ENCODE peak calls at places on chromosomes 4 and X, in ten cellular contexts. One of them, this sample, is unnamed.

GRCh38 chr4:161581262-161581661 is 582.5 kb downstream of the FSTL5 start:
- DNase-seq in A549: peak; percentile 26
- DNase-seq in pancreas: no peak
- DNase-seq in mesenchymal stem cell: no peak
- DNase-seq in naive thymus-derived CD8-positive, alpha-beta T cell: no peak
- DNase-seq in activated CD8-positive, alpha-beta T cell treated with anti-CD3 and anti-CD28 coated beads, Interleukin-2, amount 10 ng/mL, durations not matched to agents 7 days and 5 days: no peak
- DNase-seq in astrocyte of the spinal cord: peak; percentile 20
- DNase-seq in astrocyte of the hippocampus: peak; percentile 9
- DNase-seq in GM23338: no peak
- DNase-seq in NCI-H2081: no peak
- DNase-seq in this sample: no peak

GRCh38 chrX:74371823-74372222 is 49.5 kb upstream of the SLC16A2 start:
- DNase-seq in A549: no peak
- DNase-seq in pancreas: no peak
- DNase-seq in mesenchymal stem cell: no peak
- DNase-seq in naive thymus-derived CD8-positive, alpha-beta T cell: no peak
- DNase-seq in activated CD8-positive, alpha-beta T cell treated with anti-CD3 and anti-CD28 coated beads, Interleukin-2, amount 10 ng/mL, durations not matched to agents 7 days and 5 days: no peak
- DNase-seq in astrocyte of the spinal cord: no peak
- DNase-seq in astrocyte of the hippocampus: peak; percentile 29
- DNase-seq in GM23338: no peak
- DNase-seq in NCI-H2081: no peak
- DNase-seq in this sample: no peak

GRCh38 chrX:110053453-110053852 is 50.5 kb downstream of the TMEM164 start:
- DNase-seq in A549: no peak
- DNase-seq in pancreas: no peak
- DNase-seq in mesenchymal stem cell: no peak
- DNase-seq in naive thymus-derived CD8-positive, alpha-beta T cell: no peak
- DNase-seq in activated CD8-positive, alpha-beta T cell treated with anti-CD3 and anti-CD28 coated beads, Interleukin-2, amount 10 ng/mL, durations not matched to agents 7 days and 5 days: no peak
- DNase-seq in astrocyte of the spinal cord: no peak
- DNase-seq in astrocyte of the hippocampus: no peak
- DNase-seq in GM23338: no peak
- DNase-seq in NCI-H2081: no peak
- DNase-seq in this sample: no peak

GRCh38 chr4:107519057-107519456 is 201.0 kb downstream of the PAPSS1 start:
- DNase-seq in A549: peak; percentile 8
- DNase-seq in pancreas: no peak
- DNase-seq in mesenchymal stem cell: peak; percentile 50
- DNase-seq in naive thymus-derived CD8-positive, alpha-beta T cell: no peak
- DNase-seq in activated CD8-positive, alpha-beta T cell treated with anti-CD3 and anti-CD28 coated beads, Interleukin-2, amount 10 ng/mL, durations not matched to agents 7 days and 5 days: no peak
- DNase-seq in astrocyte of the spinal cord: peak; percentile 50
- DNase-seq in astrocyte of the hippocampus: peak; percentile 45
- DNase-seq in GM23338: peak; percentile 64
- DNase-seq in NCI-H2081: peak; percentile 6
- DNase-seq in this sample: no peak

GRCh38 chr4:178632415-178632814 is 1190.2 kb upstream of the AGA start:
- DNase-seq in A549: no peak
- DNase-seq in pancreas: no peak
- DNase-seq in mesenchymal stem cell: peak; percentile 1
- DNase-seq in naive thymus-derived CD8-positive, alpha-beta T cell: no peak
- DNase-seq in activated CD8-positive, alpha-beta T cell treated with anti-CD3 and anti-CD28 coated beads, Interleukin-2, amount 10 ng/mL, durations not matched to agents 7 days and 5 days: no peak
- DNase-seq in astrocyte of the spinal cord: peak; percentile 3
- DNase-seq in astrocyte of the hippocampus: peak; percentile 57
- DNase-seq in GM23338: no peak
- DNase-seq in NCI-H2081: no peak
- DNase-seq in this sample: no peak

GRCh38 chr4:16092682-16093319 is 9.0 kb upstream of the PROM1 start:
- DNase-seq in A549: no peak
- DNase-seq in pancreas: no peak
- DNase-seq in mesenchymal stem cell: no peak
- DNase-seq in naive thymus-derived CD8-positive, alpha-beta T cell: no peak
- DNase-seq in activated CD8-positive, alpha-beta T cell treated with anti-CD3 and anti-CD28 coated beads, Interleukin-2, amount 10 ng/mL, durations not matched to agents 7 days and 5 days: no peak
- DNase-seq in astrocyte of the spinal cord: no peak
- DNase-seq in astrocyte of the hippocampus: no peak
- DNase-seq in GM23338: peak; percentile 64
- DNase-seq in NCI-H2081: no peak
- DNase-seq in this sample: no peak

GRCh38 chr4:16894406-16894805 is 4.0 kb downstream of the LDB2 start:
- DNase-seq in A549: no peak
- DNase-seq in pancreas: no peak
- DNase-seq in mesenchymal stem cell: peak; percentile 51
- DNase-seq in naive thymus-derived CD8-positive, alpha-beta T cell: no peak
- DNase-seq in activated CD8-positive, alpha-beta T cell treated with anti-CD3 and anti-CD28 coated beads, Interleukin-2, amount 10 ng/mL, durations not matched to agents 7 days and 5 days: no peak
- DNase-seq in astrocyte of the spinal cord: no peak
- DNase-seq in astrocyte of the hippocampus: peak; percentile 35
- DNase-seq in GM23338: peak; percentile 27
- DNase-seq in NCI-H2081: no peak
- DNase-seq in this sample: no peak

GRCh38 chr4:5941601-5942000 is 48.7 kb upstream of the CRMP1 start:
- DNase-seq in A549: no peak
- DNase-seq in pancreas: no peak
- DNase-seq in mesenchymal stem cell: no peak
- DNase-seq in naive thymus-derived CD8-positive, alpha-beta T cell: no peak
- DNase-seq in activated CD8-positive, alpha-beta T cell treated with anti-CD3 and anti-CD28 coated beads, Interleukin-2, amount 10 ng/mL, durations not matched to agents 7 days and 5 days: no peak
- DNase-seq in astrocyte of the spinal cord: no peak
- DNase-seq in astrocyte of the hippocampus: peak; percentile 40
- DNase-seq in GM23338: no peak
- DNase-seq in NCI-H2081: no peak
- DNase-seq in this sample: peak; percentile 51

GRCh38 chrX:118039591-118039990 is 77.0 kb downstream of the KLHL13 start:
- DNase-seq in A549: no peak
- DNase-seq in pancreas: no peak
- DNase-seq in mesenchymal stem cell: no peak
- DNase-seq in naive thymus-derived CD8-positive, alpha-beta T cell: no peak
- DNase-seq in activated CD8-positive, alpha-beta T cell treated with anti-CD3 and anti-CD28 coated beads, Interleukin-2, amount 10 ng/mL, durations not matched to agents 7 days and 5 days: no peak
- DNase-seq in astrocyte of the spinal cord: no peak
- DNase-seq in astrocyte of the hippocampus: no peak
- DNase-seq in GM23338: no peak
- DNase-seq in NCI-H2081: no peak
- DNase-seq in this sample: no peak

GRCh38 chr4:100462206-100462605 is 55.6 kb downstream of the EMCN start:
- DNase-seq in A549: peak; percentile 17
- DNase-seq in pancreas: no peak
- DNase-seq in mesenchymal stem cell: peak; percentile 69
- DNase-seq in naive thymus-derived CD8-positive, alpha-beta T cell: no peak
- DNase-seq in activated CD8-positive, alpha-beta T cell treated with anti-CD3 and anti-CD28 coated beads, Interleukin-2, amount 10 ng/mL, durations not matched to agents 7 days and 5 days: no peak
- DNase-seq in astrocyte of the spinal cord: peak; percentile 63
- DNase-seq in astrocyte of the hippocampus: peak; percentile 38
- DNase-seq in GM23338: no peak
- DNase-seq in NCI-H2081: no peak
- DNase-seq in this sample: no peak

GRCh38 chr4:152663203-152664066 is 16.4 kb downstream of the TMEM154 start:
- DNase-seq in A549: no peak
- DNase-seq in pancreas: no peak
- DNase-seq in mesenchymal stem cell: peak; percentile 65
- DNase-seq in naive thymus-derived CD8-positive, alpha-beta T cell: no peak
- DNase-seq in activated CD8-positive, alpha-beta T cell treated with anti-CD3 and anti-CD28 coated beads, Interleukin-2, amount 10 ng/mL, durations not matched to agents 7 days and 5 days: no peak
- DNase-seq in astrocyte of the spinal cord: peak; percentile 5
- DNase-seq in astrocyte of the hippocampus: no peak
- DNase-seq in GM23338: no peak
- DNase-seq in NCI-H2081: no peak
- DNase-seq in this sample: no peak

GRCh38 chr4:106909776-106910175 is 126.3 kb downstream of the DKK2 start:
- DNase-seq in A549: no peak
- DNase-seq in pancreas: no peak
- DNase-seq in mesenchymal stem cell: no peak
- DNase-seq in naive thymus-derived CD8-positive, alpha-beta T cell: no peak
- DNase-seq in activated CD8-positive, alpha-beta T cell treated with anti-CD3 and anti-CD28 coated beads, Interleukin-2, amount 10 ng/mL, durations not matched to agents 7 days and 5 days: no peak
- DNase-seq in astrocyte of the spinal cord: no peak
- DNase-seq in astrocyte of the hippocampus: no peak
- DNase-seq in GM23338: no peak
- DNase-seq in NCI-H2081: no peak
- DNase-seq in this sample: no peak

GRCh38 chr4:51943221-51943620 is 76.9 kb downstream of the LRRC66 start:
- DNase-seq in A549: no peak
- DNase-seq in pancreas: no peak
- DNase-seq in mesenchymal stem cell: peak; percentile 9
- DNase-seq in naive thymus-derived CD8-positive, alpha-beta T cell: no peak
- DNase-seq in activated CD8-positive, alpha-beta T cell treated with anti-CD3 and anti-CD28 coated beads, Interleukin-2, amount 10 ng/mL, durations not matched to agents 7 days and 5 days: no peak
- DNase-seq in astrocyte of the spinal cord: no peak
- DNase-seq in astrocyte of the hippocampus: peak; percentile 74
- DNase-seq in GM23338: no peak
- DNase-seq in NCI-H2081: no peak
- DNase-seq in this sample: no peak

GRCh38 chr4:70367813-70368212 is 7.3 kb downstream of the SMR3A start:
- DNase-seq in A549: no peak
- DNase-seq in pancreas: no peak
- DNase-seq in mesenchymal stem cell: no peak
- DNase-seq in naive thymus-derived CD8-positive, alpha-beta T cell: no peak
- DNase-seq in activated CD8-positive, alpha-beta T cell treated with anti-CD3 and anti-CD28 coated beads, Interleukin-2, amount 10 ng/mL, durations not matched to agents 7 days and 5 days: no peak
- DNase-seq in astrocyte of the spinal cord: no peak
- DNase-seq in astrocyte of the hippocampus: no peak
- DNase-seq in GM23338: peak; percentile 40
- DNase-seq in NCI-H2081: no peak
- DNase-seq in this sample: no peak

GRCh38 chr4:7761720-7762119 is 177.9 kb downstream of the AFAP1 start:
- DNase-seq in A549: peak; percentile 57
- DNase-seq in pancreas: no peak
- DNase-seq in mesenchymal stem cell: peak; percentile 64
- DNase-seq in naive thymus-derived CD8-positive, alpha-beta T cell: peak; percentile 63
- DNase-seq in activated CD8-positive, alpha-beta T cell treated with anti-CD3 and anti-CD28 coated beads, Interleukin-2, amount 10 ng/mL, durations not matched to agents 7 days and 5 days: peak; percentile 66
- DNase-seq in astrocyte of the spinal cord: no peak
- DNase-seq in astrocyte of the hippocampus: peak; percentile 82
- DNase-seq in GM23338: peak; percentile 87
- DNase-seq in NCI-H2081: no peak
- DNase-seq in this sample: peak; percentile 87

GRCh38 chr4:38948551-38948950 is 80.9 kb downstream of the FAM114A1 start:
- DNase-seq in A549: peak; percentile 8
- DNase-seq in pancreas: no peak
- DNase-seq in mesenchymal stem cell: peak; percentile 90
- DNase-seq in naive thymus-derived CD8-positive, alpha-beta T cell: no peak
- DNase-seq in activated CD8-positive, alpha-beta T cell treated with anti-CD3 and anti-CD28 coated beads, Interleukin-2, amount 10 ng/mL, durations not matched to agents 7 days and 5 days: no peak
- DNase-seq in astrocyte of the spinal cord: peak; percentile 92
- DNase-seq in astrocyte of the hippocampus: peak; percentile 87
- DNase-seq in GM23338: no peak
- DNase-seq in NCI-H2081: no peak
- DNase-seq in this sample: no peak

GRCh38 chr4:8702516-8703400 is 110.2 kb downstream of the CPZ start:
- DNase-seq in A549: no peak
- DNase-seq in pancreas: no peak
- DNase-seq in mesenchymal stem cell: no peak
- DNase-seq in naive thymus-derived CD8-positive, alpha-beta T cell: no peak
- DNase-seq in activated CD8-positive, alpha-beta T cell treated with anti-CD3 and anti-CD28 coated beads, Interleukin-2, amount 10 ng/mL, durations not matched to agents 7 days and 5 days: no peak
- DNase-seq in astrocyte of the spinal cord: no peak
- DNase-seq in astrocyte of the hippocampus: no peak
- DNase-seq in GM23338: no peak
- DNase-seq in NCI-H2081: no peak
- DNase-seq in this sample: peak; percentile 70

GRCh38 chr4:114287079-114287696 is 307.7 kb upstream of the ARSJ start:
- DNase-seq in A549: no peak
- DNase-seq in pancreas: no peak
- DNase-seq in mesenchymal stem cell: no peak
- DNase-seq in naive thymus-derived CD8-positive, alpha-beta T cell: no peak
- DNase-seq in activated CD8-positive, alpha-beta T cell treated with anti-CD3 and anti-CD28 coated beads, Interleukin-2, amount 10 ng/mL, durations not matched to agents 7 days and 5 days: no peak
- DNase-seq in astrocyte of the spinal cord: no peak
- DNase-seq in astrocyte of the hippocampus: no peak
- DNase-seq in GM23338: no peak
- DNase-seq in NCI-H2081: no peak
- DNase-seq in this sample: no peak

GRCh38 chr4:158722291-158722916 is 792 bp downstream of the PPID start:
- DNase-seq in A549: peak; percentile 35
- DNase-seq in pancreas: peak; percentile 20
- DNase-seq in mesenchymal stem cell: peak; percentile 55
- DNase-seq in naive thymus-derived CD8-positive, alpha-beta T cell: peak; percentile 11
- DNase-seq in activated CD8-positive, alpha-beta T cell treated with anti-CD3 and anti-CD28 coated beads, Interleukin-2, amount 10 ng/mL, durations not matched to agents 7 days and 5 days: no peak
- DNase-seq in astrocyte of the spinal cord: peak; percentile 46
- DNase-seq in astrocyte of the hippocampus: peak; percentile 63
- DNase-seq in GM23338: peak; percentile 62
- DNase-seq in NCI-H2081: peak; percentile 0
- DNase-seq in this sample: no peak

GRCh38 chr4:71355971-71356370 is 17.2 kb downstream of the SLC4A4 start:
- DNase-seq in A549: no peak
- DNase-seq in pancreas: no peak
- DNase-seq in mesenchymal stem cell: no peak
- DNase-seq in naive thymus-derived CD8-positive, alpha-beta T cell: no peak
- DNase-seq in activated CD8-positive, alpha-beta T cell treated with anti-CD3 and anti-CD28 coated beads, Interleukin-2, amount 10 ng/mL, durations not matched to agents 7 days and 5 days: no peak
- DNase-seq in astrocyte of the spinal cord: no peak
- DNase-seq in astrocyte of the hippocampus: no peak
- DNase-seq in GM23338: no peak
- DNase-seq in NCI-H2081: no peak
- DNase-seq in this sample: no peak

GRCh38 chr4:38177792-38178665 is 217.8 kb downstream of the PTTG2 start:
- DNase-seq in A549: no peak
- DNase-seq in pancreas: peak; percentile 81
- DNase-seq in mesenchymal stem cell: no peak
- DNase-seq in naive thymus-derived CD8-positive, alpha-beta T cell: peak; percentile 53
- DNase-seq in activated CD8-positive, alpha-beta T cell treated with anti-CD3 and anti-CD28 coated beads, Interleukin-2, amount 10 ng/mL, durations not matched to agents 7 days and 5 days: peak; percentile 52
- DNase-seq in astrocyte of the spinal cord: no peak
- DNase-seq in astrocyte of the hippocampus: no peak
- DNase-seq in GM23338: no peak
- DNase-seq in NCI-H2081: no peak
- DNase-seq in this sample: no peak

GRCh38 chrX:11887175-11887574 is 129.1 kb downstream of the MSL3 start:
- DNase-seq in A549: no peak
- DNase-seq in pancreas: no peak
- DNase-seq in mesenchymal stem cell: no peak
- DNase-seq in naive thymus-derived CD8-positive, alpha-beta T cell: no peak
- DNase-seq in activated CD8-positive, alpha-beta T cell treated with anti-CD3 and anti-CD28 coated beads, Interleukin-2, amount 10 ng/mL, durations not matched to agents 7 days and 5 days: no peak
- DNase-seq in astrocyte of the spinal cord: no peak
- DNase-seq in astrocyte of the hippocampus: no peak
- DNase-seq in GM23338: no peak
- DNase-seq in NCI-H2081: no peak
- DNase-seq in this sample: no peak

GRCh38 chrX:48802813-48803261 is 970 bp downstream of the HDAC6 start:
- DNase-seq in A549: no peak
- DNase-seq in pancreas: no peak
- DNase-seq in mesenchymal stem cell: peak; percentile 1
- DNase-seq in naive thymus-derived CD8-positive, alpha-beta T cell: no peak
- DNase-seq in activated CD8-positive, alpha-beta T cell treated with anti-CD3 and anti-CD28 coated beads, Interleukin-2, amount 10 ng/mL, durations not matched to agents 7 days and 5 days: no peak
- DNase-seq in astrocyte of the spinal cord: no peak
- DNase-seq in astrocyte of the hippocampus: no peak
- DNase-seq in GM23338: no peak
- DNase-seq in NCI-H2081: no peak
- DNase-seq in this sample: no peak

GRCh38 chr4:146333187-146333894 is 119.0 kb downstream of the REELD1 start:
- DNase-seq in A549: peak; percentile 18
- DNase-seq in pancreas: no peak
- DNase-seq in mesenchymal stem cell: peak; percentile 74
- DNase-seq in naive thymus-derived CD8-positive, alpha-beta T cell: no peak
- DNase-seq in activated CD8-positive, alpha-beta T cell treated with anti-CD3 and anti-CD28 coated beads, Interleukin-2, amount 10 ng/mL, durations not matched to agents 7 days and 5 days: peak; percentile 21
- DNase-seq in astrocyte of the spinal cord: peak; percentile 93
- DNase-seq in astrocyte of the hippocampus: peak; percentile 79
- DNase-seq in GM23338: no peak
- DNase-seq in NCI-H2081: no peak
- DNase-seq in this sample: no peak